ENCODE peak calls at places on chromosome 1, in seven cellular contexts. N, U, G, S, Y, Z and V are unnamed samples.

GRCh38 chr1:203650012-203650836 is 23.6 kb downstream of the ATP2B4 start:
- DNase-seq in N (no peak), U (no peak), G (peak), S (peak), Y (no peak), Z (peak), V (no peak)

GRCh38 chr1:2801046-2801445 is 447 bp downstream of the TTC34 start:
- DNase-seq in N (no peak), U (no peak), G (no peak), S (no peak), Y (peak), Z (no peak), V (no peak)

GRCh38 chr1:228073870-228074545 is 8.5 kb upstream of the ARF1 start:
- DNase-seq in N (no peak), U (no peak), G (peak), S (no peak), Y (no peak), Z (peak), V (no peak)

GRCh38 chr1:15531682-15532081 is 5.0 kb downstream of the DNAJC16 start:
- DNase-seq in N (no peak), U (no peak), G (no peak), S (no peak), Y (no peak), Z (no peak), V (no peak)

GRCh38 chr1:206482611-206483010 is 12.3 kb downstream of the IKBKE start:
- DNase-seq in N (no peak), U (no peak), G (no peak), S (no peak), Y (no peak), Z (no peak), V (no peak)

GRCh38 chr1:17091252-17091651 is 28.0 kb downstream of the PADI2 start:
- DNase-seq in N (no peak), U (no peak), G (peak), S (no peak), Y (no peak), Z (no peak), V (no peak)

GRCh38 chr1:169148472-169149252 is 42.2 kb downstream of the ATP1B1 start:
- DNase-seq in N (peak), U (no peak), G (no peak), S (peak), Y (no peak), Z (no peak), V (no peak)

GRCh38 chr1:229627003-229627402 is 956 bp downstream of the URB2 start:
- DNase-seq in N (no peak), U (no peak), G (no peak), S (no peak), Y (no peak), Z (no peak), V (no peak)

GRCh38 chr1:91755176-91755575 is 130.8 kb downstream of the TGFBR3 start:
- DNase-seq in N (no peak), U (peak), G (peak), S (no peak), Y (no peak), Z (no peak), V (no peak)

GRCh38 chr1:75855010-75855409 is 58.3 kb downstream of the MSH4 start:
- DNase-seq in N (no peak), U (no peak), G (no peak), S (no peak), Y (no peak), Z (no peak), V (no peak)

GRCh38 chr1:153174624-153175023 is 23.9 kb upstream of the SPRR2G start:
- DNase-seq in N (no peak), U (no peak), G (no peak), S (no peak), Y (no peak), Z (no peak), V (no peak)
- TF ChIP-seq CTCF in N (no peak), U (no peak), G (no peak), S (no peak), Y (no peak), Z (no peak), V (no peak)

GRCh38 chr1:112618114-112618720 is 724 bp downstream of the ST7L start:
- DNase-seq in N (no peak), U (no peak), G (no peak), S (no peak), Y (no peak), Z (no peak), V (no peak)
- TF ChIP-seq POLR2A in N (no peak), U (no peak), G (no peak), S (peak), Y (no peak), Z (no peak), V (no peak)

DNA sequence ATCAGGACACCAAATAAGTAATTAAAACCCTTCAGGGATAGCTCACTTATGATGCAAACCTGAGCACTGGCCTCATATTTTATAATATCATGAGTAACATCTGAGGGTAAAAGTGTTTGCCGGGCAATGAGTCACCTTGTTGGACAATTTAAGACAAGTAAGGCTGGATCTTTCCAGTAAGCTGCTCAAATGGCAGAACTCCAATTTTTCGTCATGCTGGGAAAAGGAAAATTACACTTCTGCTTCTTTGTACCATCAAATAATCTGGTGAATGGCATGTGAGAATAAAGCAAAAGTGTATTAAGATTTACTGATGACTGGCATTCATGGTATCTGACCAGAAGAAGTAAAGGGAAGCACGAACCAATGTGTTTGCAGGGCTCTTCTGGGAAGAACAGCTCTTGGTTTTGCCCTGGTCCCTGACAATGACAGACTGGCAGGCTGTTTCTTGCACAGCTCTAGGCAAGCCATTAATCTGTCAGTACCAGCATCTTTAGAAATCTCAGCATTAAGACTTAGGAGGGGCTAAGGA is 392.2 kb downstream of the VAV3 start:
- DNase-seq in N (no peak), U (no peak), G (no peak), S (no peak), Y (no peak), Z (no peak), V (no peak)
- TF ChIP-seq EP300 in N (no peak), U (no peak), G (no peak), S (peak), Y (no peak), Z (no peak), V (peak)

GRCh38 chr1:212595787-212596714 is 12.5 kb upstream of the ATF3 start:
- DNase-seq in N (peak), U (no peak), G (no peak), S (peak), Y (no peak), Z (no peak), V (peak)
- TF ChIP-seq CTCF in N (peak), U (peak), G (no peak), S (peak), Y (peak), Z (no peak), V (peak)